ENCODE peak calls at places on chromosomes 2 and 18, in four cellular contexts. One of them, this sample, is unnamed.

GRCh38 chr2:203238711-203239526 is at the start of gene CYP20A1:
- DNase-seq in stimulated activated CD4-positive, alpha-beta T cell treated with anti-CD3 and anti-CD28 coated beads, Interleukin-4, amount 100 ng/mL, for 4 hours: peak
- DNase-seq in NCI-H1092 treated with DMSO at 0.1 percent for 48 hours: peak
- DNase-seq in NCI-H2029 treated with DMSO at 0.1 percent for 48 hours: peak
- DNase-seq in this sample: peak

GRCh38 chr2:54858021-54858681 is 134.7 kb downstream of the EML6 start:
- DNase-seq in NCI-H1092 treated with DMSO at 0.1 percent for 48 hours: no peak
- DNase-seq in NCI-H2029 treated with DMSO at 0.1 percent for 48 hours: no peak
- DNase-seq in stimulated activated CD4-positive, alpha-beta T cell treated with anti-CD3 and anti-CD28 coated beads, Interleukin-4, amount 100 ng/mL, for 4 hours: no peak
- DNase-seq in this sample: no peak

GRCh38 chr2:127560929-127561275 is 25.4 kb downstream of the MYO7B start:
- DNase-seq in NCI-H2029 treated with DMSO at 0.1 percent for 48 hours: no peak
- DNase-seq in stimulated activated CD4-positive, alpha-beta T cell treated with anti-CD3 and anti-CD28 coated beads, Interleukin-4, amount 100 ng/mL, for 4 hours: no peak
- DNase-seq in NCI-H1092 treated with DMSO at 0.1 percent for 48 hours: no peak
- DNase-seq in this sample: no peak

GRCh38 chr2:229852565-229852964 is 69.2 kb downstream of the TRIP12 start:
- DNase-seq in NCI-H2029 treated with DMSO at 0.1 percent for 48 hours: no peak
- DNase-seq in NCI-H1092 treated with DMSO at 0.1 percent for 48 hours: no peak
- DNase-seq in stimulated activated CD4-positive, alpha-beta T cell treated with anti-CD3 and anti-CD28 coated beads, Interleukin-4, amount 100 ng/mL, for 4 hours: peak
- DNase-seq in this sample: no peak

GRCh38 chr18:49094979-49095632 is 144.3 kb upstream of the SMAD7 start:
- DNase-seq in NCI-H1092 treated with DMSO at 0.1 percent for 48 hours: no peak
- DNase-seq in stimulated activated CD4-positive, alpha-beta T cell treated with anti-CD3 and anti-CD28 coated beads, Interleukin-4, amount 100 ng/mL, for 4 hours: no peak
- DNase-seq in NCI-H2029 treated with DMSO at 0.1 percent for 48 hours: no peak
- DNase-seq in this sample: no peak

GRCh38 chr18:66316708-66317107 is 287.2 kb downstream of the CDH19 start:
- DNase-seq in stimulated activated CD4-positive, alpha-beta T cell treated with anti-CD3 and anti-CD28 coated beads, Interleukin-4, amount 100 ng/mL, for 4 hours: no peak
- DNase-seq in NCI-H2029 treated with DMSO at 0.1 percent for 48 hours: no peak
- DNase-seq in NCI-H1092 treated with DMSO at 0.1 percent for 48 hours: no peak
- DNase-seq in this sample: no peak

GRCh38 chr2:35973132-35973736 is 382.3 kb upstream of the CRIM1 start:
- DNase-seq in stimulated activated CD4-positive, alpha-beta T cell treated with anti-CD3 and anti-CD28 coated beads, Interleukin-4, amount 100 ng/mL, for 4 hours: no peak
- DNase-seq in NCI-H2029 treated with DMSO at 0.1 percent for 48 hours: no peak
- DNase-seq in NCI-H1092 treated with DMSO at 0.1 percent for 48 hours: no peak
- DNase-seq in this sample: peak

GRCh38 chr2:152584301-152584700 is 133.0 kb downstream of the PRPF40A start:
- DNase-seq in stimulated activated CD4-positive, alpha-beta T cell treated with anti-CD3 and anti-CD28 coated beads, Interleukin-4, amount 100 ng/mL, for 4 hours: no peak
- DNase-seq in NCI-H1092 treated with DMSO at 0.1 percent for 48 hours: no peak
- DNase-seq in NCI-H2029 treated with DMSO at 0.1 percent for 48 hours: no peak
- DNase-seq in this sample: no peak

GRCh38 chr2:237025090-237025865 is 60.4 kb upstream of the COPS8 start:
- DNase-seq in NCI-H2029 treated with DMSO at 0.1 percent for 48 hours: no peak
- DNase-seq in NCI-H1092 treated with DMSO at 0.1 percent for 48 hours: no peak
- DNase-seq in stimulated activated CD4-positive, alpha-beta T cell treated with anti-CD3 and anti-CD28 coated beads, Interleukin-4, amount 100 ng/mL, for 4 hours: no peak
- DNase-seq in this sample: no peak

GRCh38 chr2:96202152-96202856 is 6.3 kb downstream of the STARD7 start:
- DNase-seq in NCI-H2029 treated with DMSO at 0.1 percent for 48 hours: no peak
- DNase-seq in stimulated activated CD4-positive, alpha-beta T cell treated with anti-CD3 and anti-CD28 coated beads, Interleukin-4, amount 100 ng/mL, for 4 hours: no peak
- DNase-seq in NCI-H1092 treated with DMSO at 0.1 percent for 48 hours: no peak
- DNase-seq in this sample: no peak

GRCh38 chr18:59109375-59109774 is 30.3 kb upstream of the SEC11C start:
- DNase-seq in stimulated activated CD4-positive, alpha-beta T cell treated with anti-CD3 and anti-CD28 coated beads, Interleukin-4, amount 100 ng/mL, for 4 hours: no peak
- DNase-seq in NCI-H2029 treated with DMSO at 0.1 percent for 48 hours: no peak
- DNase-seq in NCI-H1092 treated with DMSO at 0.1 percent for 48 hours: no peak
- DNase-seq in this sample: no peak

GRCh38 chr18:5398269-5398668 is 102.7 kb upstream of the ZBTB14 start:
- DNase-seq in NCI-H2029 treated with DMSO at 0.1 percent for 48 hours: no peak
- DNase-seq in NCI-H1092 treated with DMSO at 0.1 percent for 48 hours: no peak
- DNase-seq in stimulated activated CD4-positive, alpha-beta T cell treated with anti-CD3 and anti-CD28 coated beads, Interleukin-4, amount 100 ng/mL, for 4 hours: no peak
- DNase-seq in this sample: no peak

GRCh38 chr2:115505331-115505730 is 1062.9 kb downstream of the DPP10 start:
- DNase-seq in stimulated activated CD4-positive, alpha-beta T cell treated with anti-CD3 and anti-CD28 coated beads, Interleukin-4, amount 100 ng/mL, for 4 hours: no peak
- DNase-seq in NCI-H1092 treated with DMSO at 0.1 percent for 48 hours: no peak
- DNase-seq in NCI-H2029 treated with DMSO at 0.1 percent for 48 hours: no peak
- DNase-seq in this sample: no peak

GRCh38 chr2:241271641-241272297 is 43.7 kb downstream of the HDLBP start:
- DNase-seq in NCI-H1092 treated with DMSO at 0.1 percent for 48 hours: no peak
- DNase-seq in stimulated activated CD4-positive, alpha-beta T cell treated with anti-CD3 and anti-CD28 coated beads, Interleukin-4, amount 100 ng/mL, for 4 hours: peak
- DNase-seq in NCI-H2029 treated with DMSO at 0.1 percent for 48 hours: peak
- DNase-seq in this sample: peak

GRCh38 chr2:37558622-37559021 is 112.8 kb downstream of the CDC42EP3 start:
- DNase-seq in stimulated activated CD4-positive, alpha-beta T cell treated with anti-CD3 and anti-CD28 coated beads, Interleukin-4, amount 100 ng/mL, for 4 hours: no peak
- DNase-seq in NCI-H2029 treated with DMSO at 0.1 percent for 48 hours: no peak
- DNase-seq in NCI-H1092 treated with DMSO at 0.1 percent for 48 hours: no peak
- DNase-seq in this sample: peak

GRCh38 chr2:86225581-86225980 is 26.3 kb downstream of the MRPL35 start:
- DNase-seq in NCI-H2029 treated with DMSO at 0.1 percent for 48 hours: no peak
- DNase-seq in stimulated activated CD4-positive, alpha-beta T cell treated with anti-CD3 and anti-CD28 coated beads, Interleukin-4, amount 100 ng/mL, for 4 hours: peak
- DNase-seq in NCI-H1092 treated with DMSO at 0.1 percent for 48 hours: no peak
- DNase-seq in this sample: peak